ENCODE peak calls at places on chromosomes 11 and 22, in nine cellular contexts. V is stimulated activated CD4-positive, alpha-beta T cell treated with anti-CD3 and anti-CD28 coated beads, Interleukin-1b, Interleukin-23, amount 100 ng/mL, for 1 hour; G is activated naive CD8-positive, alpha-beta T cell treated with anti-CD3 and anti-CD28 coated beads, Interleukin-2, amount 50 U/mL, for 16 hours; T is activated T-cell treated with anti-CD3 and anti-CD28 coated beads for 24 hours; L is brain pericyte; O is midbrain; S is dorsolateral prefrontal cortex; B is EL; F is GM13977. D is an unnamed sample.

GRCh38 chr22:24996420-24996952 is 44.0 kb downstream of the KIAA1671 start:
- DNase-seq in F (no peak), L (no peak), S (no peak), T (no peak), B (peak; percentile 24), G (no peak), V (no peak), O (no peak), D (no peak)

GRCh38 chr11:66233301-66233700 is 35.1 kb upstream of the RAB1B start:
- DNase-seq in S (no peak), F (no peak), O (no peak), B (no peak), T (no peak), V (no peak), L (no peak), G (no peak), D (no peak)

GRCh38 chr11:125871391-125872137 is 15.9 kb upstream of the HYLS1 start:
- DNase-seq in G (no peak), F (no peak), T (no peak), L (no peak), O (no peak), V (no peak), B (peak; percentile 50), S (no peak), D (no peak)

GRCh38 chr11:563812-564578 is 3.2 kb downstream of the RASSF7 start:
- DNase-seq in L (no peak), G (no peak), V (no peak), B (no peak), O (no peak), F (no peak), S (no peak), T (no peak), D (no peak)

GRCh38 chr22:43477966-43478365 is 66.2 kb downstream of the MPPED1 start:
- DNase-seq in T (no peak), S (no peak), B (no peak), F (no peak), G (no peak), L (no peak), O (no peak), V (no peak), D (no peak)

GRCh38 chr22:39622881-39623367 is 52.4 kb downstream of the CACNA1I start:
- DNase-seq in F (peak; percentile 80), V (peak; percentile 33), B (peak; percentile 28), T (peak; percentile 46), S (peak; percentile 56), G (peak; percentile 20), L (no peak), O (peak; percentile 17), D (no peak)

GRCh38 chr11:71245601-71246391 is 6.6 kb downstream of the SHANK2 start:
- DNase-seq in T (no peak), L (no peak), S (no peak), V (no peak), B (no peak), F (no peak), G (no peak), O (no peak), D (no peak)

GRCh38 chr11:2312232-2313042 is 10.6 kb downstream of the TSPAN32 start:
- DNase-seq in B (peak; percentile 83), O (no peak), G (no peak), T (no peak), V (no peak), L (no peak), S (no peak), F (no peak), D (no peak)

GRCh38 chr22:27011131-27011530 is 353.7 kb downstream of the MIAT start:
- DNase-seq in G (no peak), F (no peak), L (no peak), S (no peak), O (no peak), B (no peak), V (no peak), T (no peak), D (no peak)

GRCh38 chr11:120303004-120303637 is 22.0 kb upstream of the TLCD5 start:
- DNase-seq in V (peak; percentile 7), G (peak; percentile 40), L (no peak), F (peak; percentile 74), T (peak; percentile 30), B (peak; percentile 79), O (peak; percentile 55), S (peak; percentile 60), D (peak; percentile 50)

GRCh38 chr11:57303990-57304579 is 20.7 kb downstream of the TNKS1BP1 start:
- DNase-seq in T (no peak), O (no peak), S (no peak), V (no peak), F (peak; percentile 4), B (no peak), G (no peak), L (no peak), D (no peak)

GRCh38 chr11:104462346-104462745 is 298.4 kb upstream of the PDGFD start:
- DNase-seq in V (no peak), L (peak; percentile 5), F (no peak), S (no peak), T (no peak), O (no peak), G (no peak), B (peak; percentile 9), D (no peak)

GRCh38 chr11:45518096-45518852 is 147.1 kb downstream of the CHST1 start:
- DNase-seq in F (no peak), O (no peak), V (no peak), S (no peak), L (no peak), B (no peak), T (no peak), G (no peak), D (no peak)

GRCh38 chr11:61671527-61671926 is 8.7 kb upstream of the DAGLA start:
- DNase-seq in F (no peak), S (no peak), G (no peak), L (no peak), T (no peak), B (no peak), O (no peak), V (no peak), D (no peak)

GRCh38 chr11:59176330-59176729 is 4.4 kb downstream of the DTX4 start:
- DNase-seq in G (no peak), O (no peak), S (no peak), T (no peak), L (no peak), B (no peak), V (no peak), F (no peak), D (no peak)

GRCh38 chr22:22740560-22741276 is 96.3 kb downstream of the GGTLC2 start:
- DNase-seq in L (no peak), T (no peak), O (no peak), S (no peak), F (no peak), G (no peak), B (no peak), V (no peak), D (no peak)

GRCh38 chr11:73478737-73479347 is 102.6 kb downstream of the RELT start:
- DNase-seq in G (no peak), L (no peak), V (no peak), T (no peak), S (no peak), O (peak; percentile 40), B (peak; percentile 43), F (no peak), D (no peak)

GRCh38 chr11:29100967-29101366 is 915.9 kb downstream of the KCNA4 start:
- DNase-seq in O (no peak), F (no peak), V (no peak), G (no peak), B (no peak), S (no peak), L (no peak), T (no peak), D (no peak)

GRCh38 chr11:72989727-72990126 is 152.4 kb downstream of the FCHSD2 start:
- DNase-seq in V (no peak), F (no peak), T (no peak), L (no peak), B (no peak), G (no peak), S (no peak), O (no peak), D (no peak)

GRCh38 chr11:2262301-2263011 is 7.9 kb downstream of the ASCL2 start:
- DNase-seq in F (no peak), T (no peak), V (no peak), S (peak; percentile 10), L (no peak), O (no peak), B (no peak), G (no peak), D (no peak)

GRCh38 chr11:3367221-3367620 is 11.7 kb downstream of the ZNF195 start:
- DNase-seq in L (no peak), T (no peak), V (no peak), S (no peak), O (no peak), G (no peak), F (no peak), B (no peak), D (no peak)

GRCh38 chr11:8870461-8871282 is 40.3 kb upstream of the AKIP1 start:
- DNase-seq in L (no peak), B (peak; percentile 68), V (no peak), F (peak; percentile 68), T (no peak), G (no peak), O (peak; percentile 14), S (peak; percentile 43), D (no peak)

GRCh38 chr11:75246006-75246672 is 5.6 kb downstream of the TPBGL start:
- DNase-seq in V (no peak), T (no peak), O (no peak), B (no peak), G (no peak), F (no peak), S (peak; percentile 2), L (no peak), D (no peak)

GRCh38 chr22:36986242-36986821 is 32.9 kb downstream of the TST start:
- DNase-seq in O (no peak), L (no peak), S (no peak), B (no peak), T (peak; percentile 40), V (no peak), G (no peak), F (peak; percentile 43), D (no peak)

GRCh38 chr11:26944866-26945664 is 48.8 kb upstream of the FIBIN start:
- DNase-seq in L (no peak), F (no peak), V (no peak), B (peak; percentile 73), T (no peak), S (no peak), G (no peak), O (no peak), D (no peak)

GRCh38 chr11:8826145-8826786 is 84.7 kb upstream of the AKIP1 start:
- DNase-seq in T (no peak), L (peak; percentile 41), V (no peak), F (no peak), O (no peak), S (no peak), G (no peak), B (peak; percentile 84), D (no peak)

GRCh38 chr11:134346101-134346975 is 14.6 kb downstream of the GLB1L2 start:
- DNase-seq in B (no peak), L (no peak), G (no peak), V (no peak), S (no peak), T (no peak), F (no peak), O (no peak), D (no peak)

GRCh38 chr11:95301497-95301896 is 70.5 kb upstream of the SESN3 start:
- DNase-seq in F (no peak), G (no peak), O (no peak), S (no peak), L (no peak), T (no peak), B (no peak), V (no peak), D (no peak)

GRCh38 chr22:37892566-37893338 is 13.3 kb upstream of the MICALL1 start:
- DNase-seq in B (no peak), F (no peak), G (no peak), L (no peak), O (peak; percentile 89), S (peak; percentile 98), V (no peak), T (no peak), D (no peak)

GRCh38 chr22:44799077-44799931 is 46.9 kb downstream of the ARHGAP8 start:
- DNase-seq in T (no peak), V (no peak), O (no peak), B (no peak), F (no peak), L (no peak), G (no peak), S (no peak), D (no peak)

GRCh38 chr11:12149672-12150225 is 39.4 kb downstream of the MICAL2 start:
- DNase-seq in O (no peak), S (no peak), G (no peak), T (peak; percentile 30), F (peak; percentile 45), L (no peak), V (no peak), B (no peak), D (no peak)